ENCODE peak calls at places on chromosomes 16 and 17, in ten cellular contexts. P, B, A, F, O, I, D, C, V and W are unnamed samples.

GRCh38 chr16:53502331-53503269 is at the start of gene AKTIP:
- DNase-seq in P (peak; percentile 29), B (no peak), A (peak; percentile 70), F (no peak), O (no peak), I (no peak), D (no peak), C (no peak), V (peak; percentile 87), W (no peak)

GRCh38 chr16:10629592-10629963 is 49.2 kb upstream of the EMP2 start:
- DNase-seq in P (no peak), B (no peak), A (no peak), F (no peak), O (no peak), I (no peak), D (no peak), C (no peak), V (peak; percentile 90), W (no peak)

GRCh38 chr17:39150795-39151679 is at the start of gene PLXDC1:
- DNase-seq in P (no peak), B (no peak), A (no peak), F (no peak), O (no peak), I (no peak), D (no peak), C (no peak), V (peak; percentile 75), W (no peak)

GRCh38 chr17:57337390-57337789 is 81.1 kb downstream of the MSI2 start:
- DNase-seq in P (no peak), B (no peak), A (no peak), F (no peak), O (no peak), I (no peak), D (no peak), C (no peak), V (no peak), W (no peak)

GRCh38 chr17:31558748-31559646 is 167.5 kb downstream of the RAB11FIP4 start:
- DNase-seq in P (peak; percentile 85), B (peak; percentile 33), A (peak; percentile 76), F (peak; percentile 82), O (no peak), I (peak; percentile 66), D (no peak), C (no peak), V (peak; percentile 91), W (no peak)

GRCh38 chr16:79062336-79062735 is 538.2 kb downstream of the MAF start:
- DNase-seq in P (no peak), B (no peak), A (no peak), F (no peak), O (no peak), I (no peak), D (no peak), C (no peak), V (no peak), W (no peak)

GRCh38 chr17:47240806-47241205 is 12.8 kb upstream of the ITGB3 start:
- DNase-seq in P (no peak), B (no peak), A (no peak), F (no peak), O (no peak), I (no peak), D (no peak), C (no peak), V (no peak), W (no peak)

GRCh38 chr16:1181715-1182671 is 29.1 kb downstream of the CACNA1H start:
- DNase-seq in P (no peak), B (no peak), A (peak; percentile 90), F (peak; percentile 83), O (peak; percentile 3), I (no peak), D (peak; percentile 14), C (no peak), V (peak; percentile 70), W (peak; percentile 19)

GRCh38 chr16:3490911-3491629 is 4.2 kb downstream of the C16orf90 start:
- DNase-seq in P (peak; percentile 28), B (no peak), A (peak; percentile 48), F (no peak), O (no peak), I (no peak), D (no peak), C (peak; percentile 52), V (no peak), W (no peak)

GRCh38 chr17:66412857-66413563 is 110.6 kb downstream of the PRKCA start:
- DNase-seq in P (peak; percentile 5), B (no peak), A (no peak), F (no peak), O (no peak), I (no peak), D (no peak), C (no peak), V (peak; percentile 41), W (no peak)

GRCh38 chr17:28131592-28131991 is 89.1 kb downstream of the NLK start:
- DNase-seq in P (no peak), B (no peak), A (no peak), F (no peak), O (peak; percentile 12), I (no peak), D (no peak), C (no peak), V (no peak), W (peak; percentile 8)

GRCh38 chr16:57666353-57667068 is 1.6 kb upstream of the ADGRG3 start:
- DNase-seq in P (no peak), B (no peak), A (no peak), F (no peak), O (no peak), I (no peak), D (no peak), C (no peak), V (no peak), W (no peak)

GRCh38 chr17:76772842-76773521 is 35.1 kb downstream of the MFSD11 start:
- DNase-seq in P (peak; percentile 97), B (peak; percentile 56), A (peak; percentile 92), F (peak; percentile 55), O (peak; percentile 58), I (peak; percentile 92), D (peak; percentile 78), C (peak; percentile 71), V (peak; percentile 98), W (peak; percentile 76)